ENCODE peak calls at places on chromosomes 5 and 9, in nine cellular contexts. X is kidney; J is hippocampal formation; Y is PC-3; O is cardiac fibroblast; U is GM12891; S is OCI-LY7; P is stimulated activated CD4-positive, alpha-beta T cell treated with anti-CD3 and anti-CD28 coated beads, Interleukin-12 subunit alpha, Interleukin-12 subunit beta, amount 100 ng/mL, for 4 hours; Z is NCI-H1694. L is an unnamed sample.

GRCh38 chr9:136858844-136859757 is 7.0 kb downstream of the MAMDC4 start:
- DNase-seq in U (no peak), S (no peak), O (peak), P (no peak), Y (peak), X (peak), J (no peak), Z (no peak), L (no peak)

GRCh38 chr5:73367650-73368049 is 80.9 kb downstream of the FOXD1 start:
- DNase-seq in J (no peak), X (no peak), Y (peak), Z (no peak), S (no peak), O (peak), U (no peak), P (no peak), L (no peak)

GRCh38 chr9:130254753-130255637 is 10.6 kb upstream of the HMCN2 start:
- DNase-seq in Z (no peak), Y (no peak), X (no peak), U (no peak), S (no peak), O (no peak), P (no peak), J (no peak), L (no peak)

GRCh38 chr9:35103660-35104191 is 795 bp upstream of the STOML2 start:
- DNase-seq in Y (no peak), U (no peak), O (no peak), X (no peak), P (no peak), S (no peak), J (no peak), Z (no peak), L (no peak)

GRCh38 chr9:92504881-92505280 is 22.6 kb upstream of the ASPN start:
- DNase-seq in Y (no peak), U (no peak), Z (no peak), O (peak), S (no peak), X (no peak), P (no peak), J (no peak), L (no peak)

GRCh38 chr5:62783374-62784057 is 204.9 kb downstream of the LRRC70 start:
- DNase-seq in X (no peak), Z (no peak), J (peak), O (no peak), U (no peak), S (no peak), P (no peak), Y (no peak), L (no peak)

GRCh38 chr9:128628471-128629048 is 28.1 kb downstream of the DYNC2I2 start:
- DNase-seq in P (no peak), X (peak), O (no peak), Z (no peak), J (peak), U (no peak), S (no peak), Y (no peak), L (no peak)

GRCh38 chr9:38153152-38153909 is 84.3 kb upstream of the SHB start:
- DNase-seq in U (no peak), X (no peak), P (no peak), Y (no peak), O (no peak), S (no peak), J (no peak), Z (no peak), L (no peak)

GRCh38 chr9:34010979-34011378 is 37.7 kb downstream of the UBAP2 start:
- DNase-seq in P (no peak), Z (peak), J (no peak), Y (peak), O (peak), X (no peak), S (peak), U (no peak), L (no peak)

GRCh38 chr9:438961-439768 is 224.5 kb downstream of the DOCK8 start:
- DNase-seq in J (no peak), S (no peak), X (no peak), Y (no peak), U (no peak), P (no peak), O (peak), Z (no peak), L (no peak)

GRCh38 chr9:124280176-124280691 is 22.5 kb downstream of the NEK6 start:
- DNase-seq in Y (peak), J (no peak), O (peak), P (no peak), X (no peak), Z (no peak), U (no peak), S (no peak), L (no peak)

GRCh38 chr9:36791204-36791948 is 218.7 kb downstream of the MELK start:
- DNase-seq in S (no peak), P (no peak), J (no peak), Y (peak), U (no peak), X (no peak), O (no peak), Z (no peak), L (no peak)

GRCh38 chr9:126337690-126338426 is 11.2 kb downstream of the MVB12B start:
- DNase-seq in X (no peak), Z (no peak), O (no peak), U (no peak), Y (no peak), S (no peak), P (no peak), J (peak), L (no peak)

GRCh38 chr5:30607301-30607700 is 586.2 kb upstream of the CDH6 start:
- DNase-seq in Y (peak), P (no peak), O (no peak), U (no peak), J (no peak), Z (no peak), X (no peak), S (no peak), L (no peak)

GRCh38 chr5:65483474-65484346 is 2.0 kb upstream of the ADAMTS6 start:
- DNase-seq in U (no peak), Y (peak), J (peak), Z (peak), P (no peak), S (peak), O (peak), X (no peak), L (no peak)

GRCh38 chr5:143413964-143414669 is 10.6 kb upstream of the NR3C1 start:
- DNase-seq in J (no peak), S (peak), P (no peak), Z (no peak), U (no peak), Y (no peak), O (peak), X (no peak), L (no peak)

GRCh38 chr5:177607452-177608192 is 7.7 kb downstream of the B4GALT7 start:
- DNase-seq in P (peak), Z (peak), Y (peak), X (peak), O (peak), U (peak), J (peak), S (peak), L (peak)

GRCh38 chr5:112630246-112631009 is 107.3 kb upstream of the APC start:
- DNase-seq in S (no peak), O (peak), X (no peak), U (no peak), Y (peak), J (no peak), Z (no peak), P (no peak), L (no peak)

GRCh38 chr5:56735845-56736641 is 79.3 kb upstream of the MAP3K1 start:
- DNase-seq in Y (no peak), P (no peak), O (no peak), X (no peak), Z (no peak), J (no peak), U (no peak), S (peak), L (no peak)

GRCh38 chr5:150214289-150214688 is 24.4 kb downstream of the SLC6A7 start:
- DNase-seq in Y (no peak), J (no peak), X (peak), U (no peak), P (no peak), O (peak), S (no peak), Z (no peak), L (no peak)

GRCh38 chr9:93587284-93587650 is 10.9 kb downstream of the PHF2 start:
- DNase-seq in X (no peak), Z (no peak), U (no peak), Y (no peak), P (no peak), O (no peak), S (no peak), J (no peak), L (no peak)

GRCh38 chr9:33480094-33480493 is 6.4 kb upstream of the NOL6 start:
- DNase-seq in Z (no peak), Y (no peak), J (no peak), X (no peak), U (no peak), S (no peak), O (no peak), P (no peak), L (no peak)

GRCh38 chr9:18473551-18474279 is at the start of gene ADAMTSL1:
- DNase-seq in Y (no peak), P (no peak), S (no peak), O (peak), U (no peak), J (peak), Z (peak), X (peak), L (no peak)

GRCh38 chr5:174311531-174312269 is 266.2 kb downstream of the NSG2 start:
- DNase-seq in O (peak), U (peak), Y (peak), P (peak), X (peak), Z (no peak), J (peak), S (peak), L (peak)

GRCh38 chr5:170691623-170692022 is 91.9 kb upstream of the GABRP start:
- DNase-seq in P (no peak), U (no peak), S (no peak), O (no peak), X (no peak), J (no peak), Y (no peak), Z (peak), L (no peak)

GRCh38 chr5:55657443-55657842 is 54.7 kb downstream of the SLC38A9 start:
- DNase-seq in O (no peak), U (no peak), X (no peak), P (no peak), Z (no peak), S (no peak), J (no peak), Y (peak), L (no peak)

GRCh38 chr5:67187318-67187717 is 9.3 kb downstream of the CD180 start:
- DNase-seq in J (no peak), O (no peak), U (no peak), Z (no peak), S (peak), P (no peak), X (no peak), Y (no peak), L (no peak)

GRCh38 chr5:113052041-113052795 is 75.6 kb downstream of the DCP2 start:
- DNase-seq in Z (no peak), P (no peak), X (no peak), U (no peak), J (no peak), O (peak), S (no peak), Y (no peak), L (no peak)